ENCODE peak calls at places on chromosomes 5 and 9, in nine cellular contexts. R is neural crest cell; L is natural killer cell; G is Calu3; X is CD4-positive, CD25-positive, alpha-beta regulatory T cell; A is cardiac muscle cell; V is stimulated activated CD8-positive, alpha-beta memory T cell treated with anti-CD3 and anti-CD28 coated beads, Interleukin-2, amount 100 ng/mL, for 1 hour; I is foreskin fibroblast; F is cardiac fibroblast. K is an unnamed sample.

GRCh38 chr5:144487761-144488160 is 317.1 kb downstream of the KCTD16 start:
- DNase-seq in R (no peak), L (no peak), G (no peak), X (no peak), A (no peak), V (no peak), I (peak), F (peak), K (no peak)

GRCh38 chr9:72960446-72960845 is 7.6 kb upstream of the ALDH1A1 start:
- DNase-seq in R (no peak), L (no peak), G (no peak), X (no peak), A (no peak), V (no peak), I (no peak), F (no peak), K (no peak)

GRCh38 chr9:134367061-134367460 is 40.8 kb downstream of the RXRA start:
- DNase-seq in R (no peak), L (no peak), G (no peak), X (no peak), A (no peak), V (no peak), I (no peak), F (no peak), K (no peak)

GRCh38 chr5:127386557-127386956 is 96.0 kb downstream of the MEGF10 start:
- DNase-seq in R (no peak), L (no peak), G (no peak), X (no peak), A (no peak), V (no peak), I (peak), F (peak), K (no peak)

GRCh38 chr9:115154969-115155534 is 37.1 kb upstream of the TNC start:
- DNase-seq in R (no peak), L (no peak), G (no peak), X (no peak), A (no peak), V (no peak), I (no peak), F (no peak), K (no peak)

GRCh38 chr5:95958308-95959014 is 3.2 kb downstream of the ELL2 start:
- DNase-seq in R (no peak), L (no peak), G (peak), X (no peak), A (no peak), V (no peak), I (peak), F (peak), K (no peak)

GRCh38 chr9:87675906-87676515 is 49.9 kb upstream of the CTSL start:
- DNase-seq in R (no peak), L (no peak), G (no peak), X (no peak), A (no peak), V (no peak), I (no peak), F (no peak), K (no peak)

GRCh38 chr5:1734271-1734907 is 65.2 kb downstream of the MRPL36 start:
- DNase-seq in R (no peak), L (no peak), G (no peak), X (no peak), A (no peak), V (no peak), I (no peak), F (no peak), K (no peak)

GRCh38 chr9:137666505-137666809 is 47.7 kb downstream of the EHMT1 start:
- DNase-seq in R (no peak), L (no peak), G (no peak), X (no peak), A (no peak), V (no peak), I (no peak), F (no peak), K (no peak)

GRCh38 chr9:129796029-129796910 is 6.7 kb upstream of the TOR1B start:
- DNase-seq in R (no peak), L (no peak), G (peak), X (no peak), A (no peak), V (no peak), I (no peak), F (no peak), K (no peak)

GRCh38 chr5:123450641-123451421 is 27.6 kb upstream of the CEP120 start:
- DNase-seq in R (no peak), L (no peak), G (peak), X (no peak), A (peak), V (no peak), I (no peak), F (peak), K (no peak)

GRCh38 chr5:33789558-33789957 is 102.2 kb downstream of the ADAMTS12 start:
- DNase-seq in R (no peak), L (no peak), G (no peak), X (no peak), A (no peak), V (no peak), I (peak), F (no peak), K (no peak)

GRCh38 chr5:90709323-90710148 is 150.9 kb downstream of the ADGRV1 start:
- DNase-seq in R (peak), L (no peak), G (peak), X (no peak), A (peak), V (no peak), I (peak), F (peak), K (no peak)

GRCh38 chr5:124935060-124935459 is 188.6 kb upstream of the ZNF608 start:
- DNase-seq in R (no peak), L (peak), G (no peak), X (no peak), A (no peak), V (no peak), I (no peak), F (no peak), K (no peak)

GRCh38 chr5:149130121-149130931 is 11.0 kb upstream of the ABLIM3 start:
- DNase-seq in R (no peak), L (no peak), G (peak), X (no peak), A (no peak), V (no peak), I (peak), F (no peak), K (no peak)

GRCh38 chr5:75058986-75059508 is 6.7 kb upstream of the GCNT4 start:
- DNase-seq in R (no peak), L (no peak), G (no peak), X (no peak), A (no peak), V (no peak), I (no peak), F (no peak), K (no peak)

GRCh38 chr5:150263801-150264621 is 25.6 kb downstream of the CAMK2A start:
- DNase-seq in R (no peak), L (no peak), G (peak), X (no peak), A (peak), V (no peak), I (peak), F (peak), K (no peak)

GRCh38 chr5:23389543-23390215 is 117.7 kb upstream of the PRDM9 start:
- DNase-seq in R (no peak), L (no peak), G (no peak), X (no peak), A (peak), V (no peak), I (no peak), F (no peak), K (no peak)

GRCh38 chr9:129839324-129840023 is 4.2 kb downstream of the USP20 start:
- DNase-seq in R (no peak), L (no peak), G (no peak), X (no peak), A (no peak), V (no peak), I (no peak), F (peak), K (no peak)

GRCh38 chr9:136665704-136666363 is 3.1 kb downstream of the EGFL7 start:
- DNase-seq in R (no peak), L (no peak), G (no peak), X (no peak), A (peak), V (no peak), I (no peak), F (no peak), K (peak)

GRCh38 chr5:78569441-78569840 is 79.1 kb downstream of the LHFPL2 start:
- DNase-seq in R (no peak), L (no peak), G (peak), X (no peak), A (peak), V (no peak), I (peak), F (peak), K (no peak)

GRCh38 chr5:90096415-90097081 is 313.0 kb downstream of the CETN3 start:
- DNase-seq in R (no peak), L (no peak), G (peak), X (no peak), A (peak), V (no peak), I (peak), F (peak), K (no peak)

GRCh38 chr5:93576015-93576414 is 5.0 kb downstream of the NR2F1-AS1 start:
- DNase-seq in R (no peak), L (no peak), G (no peak), X (no peak), A (no peak), V (no peak), I (no peak), F (no peak), K (no peak)

GRCh38 chr5:92560698-92561361 is 1020.2 kb downstream of the NR2F1-AS1 start:
- DNase-seq in R (no peak), L (no peak), G (no peak), X (no peak), A (no peak), V (no peak), I (peak), F (peak), K (no peak)

GRCh38 chr9:35510745-35511428 is 21.0 kb downstream of the RUSC2 start:
- DNase-seq in R (no peak), L (no peak), G (no peak), X (no peak), A (no peak), V (no peak), I (peak), F (peak), K (no peak)

GRCh38 chr5:45281081-45281480 is 415.1 kb downstream of the HCN1 start:
- DNase-seq in R (no peak), L (no peak), G (no peak), X (no peak), A (no peak), V (no peak), I (no peak), F (no peak), K (no peak)

GRCh38 chr5:51382759-51383493 is at the start of gene ISL1:
- DNase-seq in R (peak), L (no peak), G (peak), X (no peak), A (peak), V (no peak), I (peak), F (peak), K (no peak)

GRCh38 chr9:136308262-136309053 is 4.6 kb upstream of the CCDC187 start:
- DNase-seq in R (no peak), L (no peak), G (no peak), X (no peak), A (no peak), V (no peak), I (no peak), F (no peak), K (no peak)

GRCh38 chr9:19999491-20000057 is 210.7 kb upstream of the SLC24A2 start:
- DNase-seq in R (no peak), L (no peak), G (no peak), X (peak), A (no peak), V (no peak), I (peak), F (peak), K (no peak)

K was measured in naive thymus-derived CD4-positive, alpha-beta T cell.